ENCODE peak calls at places on chromosomes 12 and 14, in four cellular contexts. J is K562, O is GM12878, R is HL-60. U is an unnamed sample.

GRCh38 chr12:76778358-76778757 is 14.4 kb downstream of the ZDHHC17 start:
- DNase-seq in J (no peak), O (no peak), R (no peak), U (no peak)

GRCh38 chr12:79555006-79555925 is 135.5 kb downstream of the PAWR start:
- DNase-seq in J (no peak), O (no peak), R (no peak), U (no peak)

GRCh38 chr12:74412607-74413230 is 124.9 kb upstream of the ATXN7L3B start:
- DNase-seq in J (peak), O (no peak), R (no peak), U (no peak)

GRCh38 chr14:73097421-73097820 is 38.9 kb upstream of the PSEN1 start:
- DNase-seq in J (no peak), O (no peak), R (no peak), U (no peak)

GRCh38 chr12:4106617-4107016 is 166.9 kb upstream of the CCND2 start:
- DNase-seq in J (no peak), O (no peak), R (no peak), U (no peak)

GRCh38 chr12:48978741-48979601 is 849 bp downstream of the WNT1 start:
- DNase-seq in J (no peak), O (no peak), R (no peak), U (no peak)

GRCh38 chr12:57227315-57228115 is 2.0 kb upstream of the SHMT2 start:
- DNase-seq in J (no peak), O (no peak), R (no peak), U (no peak)

GRCh38 chr12:90729741-90730140 is 225.2 kb downstream of the CCER1 start:
- DNase-seq in J (no peak), O (no peak), R (no peak), U (no peak)

GRCh38 chr14:22752422-22752821 is 14.1 kb upstream of the OXA1L start:
- DNase-seq in J (no peak), O (no peak), R (no peak), U (no peak)
- TF ChIP-seq SPI1 in J (no peak), O (no peak), R (no peak), U (no peak)

DNA sequence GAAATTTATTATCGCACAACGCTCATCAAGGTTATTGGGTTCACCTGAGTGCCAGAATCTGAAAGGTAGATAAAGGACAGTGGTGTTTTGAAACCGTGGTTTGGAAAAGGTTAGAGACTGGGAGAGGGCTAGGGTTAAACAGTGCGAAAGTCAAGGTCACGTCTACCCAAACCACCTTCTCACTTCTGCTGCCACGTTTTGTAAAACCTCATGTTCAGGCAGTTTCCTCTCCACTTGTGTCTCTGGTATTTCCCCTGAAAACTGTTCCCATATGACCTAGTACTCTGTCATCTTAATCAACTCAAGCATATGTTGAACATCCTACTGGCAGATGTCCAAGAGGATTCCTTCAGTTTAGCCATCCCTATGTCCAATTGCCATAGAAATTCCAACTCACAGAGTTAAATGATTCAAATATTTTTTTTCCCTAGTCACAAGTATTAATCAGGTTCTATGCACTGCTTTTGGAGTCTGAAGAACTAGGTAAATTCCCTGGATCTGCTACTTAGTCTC is 17.4 kb downstream of the CLEC4C start:
- DNase-seq in J (no peak), O (no peak), R (no peak), U (no peak)
- TF ChIP-seq SPI1 in J (no peak), O (no peak), R (no peak), U (no peak)

DNA sequence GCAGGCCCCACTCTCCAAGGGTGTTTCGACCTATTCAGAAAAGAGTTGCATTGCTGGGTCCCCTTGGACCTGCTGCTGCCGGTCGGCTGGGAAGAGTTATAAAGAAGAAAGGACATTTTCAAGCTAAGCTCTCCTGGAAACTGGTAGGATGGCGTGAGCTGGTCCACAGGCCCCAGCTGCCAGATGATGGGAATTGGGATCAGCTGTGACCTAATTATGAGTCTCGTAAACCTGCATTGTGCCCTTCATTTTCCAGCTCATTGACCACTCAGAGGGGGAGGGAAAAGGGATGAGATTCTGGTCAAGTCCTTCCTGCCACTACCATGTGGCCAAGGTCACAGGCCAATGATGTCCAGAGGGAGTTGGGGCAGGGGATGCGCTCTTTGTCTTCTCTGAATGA is 320.8 kb downstream of the NRXN3 start:
- DNase-seq in J (no peak), O (no peak), R (no peak), U (no peak)
- TF ChIP-seq SPI1 in J (no peak), O (no peak), R (no peak), U (no peak)

GRCh38 chr14:80395031-80395430 is 183.7 kb upstream of the DIO2 start:
- DNase-seq in J (no peak), O (no peak), R (no peak), U (no peak)

GRCh38 chr14:80387563-80387981 is 176.3 kb upstream of the DIO2 start:
- DNase-seq in J (no peak), O (no peak), R (no peak), U (no peak)

GRCh38 chr14:80393766-80394165 is 182.5 kb upstream of the DIO2 start:
- DNase-seq in J (no peak), O (no peak), R (no peak), U (no peak)

GRCh38 chr14:80388980-80389711 is 177.8 kb upstream of the DIO2 start:
- DNase-seq in J (no peak), O (no peak), R (no peak), U (no peak)

DNA sequence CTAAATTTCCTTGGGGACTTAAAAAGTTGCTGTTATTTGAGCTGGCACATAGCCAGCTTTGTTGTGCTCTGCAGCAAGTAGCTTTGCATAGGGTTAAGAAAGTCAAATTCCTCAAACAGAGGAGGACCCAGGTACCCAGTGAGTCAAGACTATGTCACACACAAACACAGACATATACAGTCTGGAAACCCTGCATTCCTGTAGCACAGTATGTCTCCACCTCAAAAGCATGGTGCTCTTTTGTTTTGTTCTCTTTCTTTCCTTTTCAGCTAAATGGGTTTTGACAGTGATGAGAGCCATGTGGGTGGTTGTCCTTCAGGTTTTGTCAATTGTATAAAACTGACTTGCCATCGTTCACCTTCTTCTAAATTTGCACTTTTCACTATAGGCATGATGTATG is 179.6 kb upstream of the DIO2 start:
- DNase-seq in J (no peak), O (no peak), R (no peak), U (no peak)
- TF ChIP-seq SPI1 in J (no peak), O (no peak), R (no peak), U (no peak)

GRCh38 chr14:64970041-64970440 is 2.1 kb downstream of the RAB15 start:
- DNase-seq in J (no peak), O (no peak), R (no peak), U (no peak)

GRCh38 chr14:64971890-64972785 is at the start of gene RAB15:
- DNase-seq in J (peak), O (no peak), R (no peak), U (peak)

GRCh38 chr14:64973026-64973442 is 898 bp upstream of the RAB15 start:
- DNase-seq in J (no peak), O (no peak), R (no peak), U (no peak)

GRCh38 chr14:64971452-64971889 is 665 bp downstream of the RAB15 start:
- DNase-seq in J (no peak), O (no peak), R (no peak), U (no peak)

GRCh38 chr14:64970776-64971451 is 1.2 kb downstream of the RAB15 start:
- DNase-seq in J (no peak), O (no peak), R (no peak), U (no peak)
- TF ChIP-seq SPI1 in J (no peak), O (no peak), R (no peak), U (no peak)

DNA sequence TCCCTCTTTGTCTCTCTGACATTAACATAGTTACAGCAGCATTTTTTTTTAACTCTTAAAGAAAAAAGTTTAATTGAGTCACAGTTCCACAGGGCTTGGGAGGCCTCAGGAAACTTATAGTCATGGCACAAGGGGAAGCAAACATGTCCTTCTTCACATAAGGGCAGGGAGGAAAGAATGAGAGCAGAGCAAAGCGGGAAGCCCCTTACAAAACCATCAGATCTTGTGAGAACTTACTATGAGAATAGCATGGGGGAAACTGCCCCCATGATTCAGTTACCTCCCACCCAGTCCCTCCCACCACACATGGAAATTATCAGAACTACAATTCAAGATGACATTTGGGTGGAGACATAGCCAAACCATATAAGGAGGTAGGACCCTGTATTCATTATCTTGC is 96.2 kb downstream of the PLBD1 start:
- DNase-seq in J (no peak), O (no peak), R (no peak), U (no peak)
- TF ChIP-seq SPI1 in J (no peak), O (no peak), R (no peak), U (no peak)

DNA sequence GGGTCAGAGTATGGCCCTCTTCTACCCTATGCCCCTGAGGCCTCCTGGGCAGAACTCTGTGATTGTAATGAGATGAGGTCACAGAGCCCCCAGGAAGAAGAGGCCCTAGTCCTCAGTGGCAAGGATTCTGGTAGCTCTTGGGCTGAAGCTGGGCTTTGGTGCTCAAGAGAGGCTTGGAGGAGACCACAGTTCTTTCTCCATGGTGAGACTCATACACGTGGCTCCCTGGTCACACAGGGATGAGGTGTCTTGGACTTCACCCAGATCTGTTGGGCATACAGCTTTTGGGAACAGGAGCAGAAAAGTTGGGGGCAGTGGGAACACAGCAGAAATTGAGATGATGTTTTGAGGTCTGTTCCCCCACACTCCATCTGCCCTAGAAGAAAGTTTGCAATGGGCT is at the start of gene KRT86:
- DNase-seq in J (no peak), O (no peak), R (no peak), U (no peak)
- TF ChIP-seq SPI1 in J (no peak), O (no peak), R (no peak), U (no peak)

GRCh38 chr14:94394594-94395305 is 6.3 kb upstream of the SERPINA1 start:
- DNase-seq in J (no peak), O (no peak), R (peak), U (no peak)
- TF ChIP-seq SPI1 in J (no peak), O (no peak), R (peak), U (no peak)

U was measured in GM12891.